ENCODE peak calls at places on chromosomes 5 and 9, in eight cellular contexts. W, L, U, D, P, F, S and I are unnamed samples.

GRCh38 chr9:137646341-137646740 is 27.5 kb downstream of the EHMT1 start:
- DNase-seq in L (no peak), D (no peak), W (no peak), F (no peak), U (no peak), S (no peak), P (no peak), I (no peak)

GRCh38 chr9:92140074-92140753 is 25.0 kb upstream of the SPTLC1 start:
- DNase-seq in L (no peak), P (peak; percentile 81), S (peak; percentile 90), F (peak; percentile 58), W (peak; percentile 58), U (peak; percentile 68), D (peak; percentile 71), I (peak; percentile 64)

GRCh38 chr5:143413964-143414669 is 10.6 kb upstream of the NR3C1 start:
- DNase-seq in D (no peak), F (no peak), W (no peak), P (no peak), S (no peak), U (no peak), L (no peak), I (no peak)

GRCh38 chr5:122295138-122295537 is 16.9 kb upstream of the SNCAIP start:
- DNase-seq in W (no peak), S (no peak), U (no peak), D (no peak), L (no peak), P (peak; percentile 29), F (no peak), I (no peak)

GRCh38 chr5:138844812-138845513 is 30.2 kb downstream of the LRRTM2 start:
- DNase-seq in W (no peak), F (no peak), S (no peak), L (peak; percentile 58), D (peak; percentile 84), P (peak; percentile 84), U (no peak), I (peak; percentile 41)

GRCh38 chr5:81188962-81189361 is 44.2 kb upstream of the CKMT2 start:
- DNase-seq in U (no peak), F (no peak), S (no peak), W (no peak), P (no peak), D (no peak), L (no peak), I (no peak)

GRCh38 chr9:92636627-92637026 is 33.3 kb downstream of the IPPK start:
- DNase-seq in L (no peak), F (no peak), D (no peak), W (no peak), P (no peak), S (no peak), U (no peak), I (no peak)

GRCh38 chr5:132298305-132298704 is 4.1 kb downstream of the SLC22A4 start:
- DNase-seq in P (no peak), D (peak; percentile 52), S (no peak), U (no peak), W (no peak), F (no peak), L (no peak), I (no peak)

GRCh38 chr9:3936520-3937235 is 363.2 kb downstream of the GLIS3 start:
- DNase-seq in S (no peak), F (peak; percentile 90), D (no peak), W (no peak), P (no peak), L (no peak), U (no peak), I (no peak)

GRCh38 chr5:115069087-115069968 is 100.4 kb downstream of the TRIM36 start:
- DNase-seq in W (peak; percentile 61), F (no peak), P (peak; percentile 66), S (peak; percentile 15), D (peak; percentile 53), L (peak; percentile 35), U (peak; percentile 19), I (peak; percentile 21)

GRCh38 chr5:24905123-24905522 is 260.3 kb upstream of the CDH10 start:
- DNase-seq in P (no peak), L (no peak), S (no peak), U (no peak), D (no peak), F (no peak), W (peak; percentile 31), I (peak; percentile 30)

GRCh38 chr9:92530893-92531292 is 4.9 kb downstream of the ECM2 start:
- DNase-seq in S (no peak), U (no peak), L (no peak), F (no peak), W (no peak), D (no peak), P (no peak), I (no peak)

GRCh38 chr5:31921852-31922305 is 252.2 kb downstream of the GOLPH3 start:
- DNase-seq in S (no peak), P (peak; percentile 97), U (no peak), D (peak; percentile 82), W (no peak), L (peak; percentile 72), F (no peak), I (peak; percentile 53)

GRCh38 chr5:140700177-140701144 is at the start of gene ZMAT2:
- DNase-seq in U (peak; percentile 98), F (peak; percentile 93), W (peak; percentile 98), L (peak; percentile 98), S (peak; percentile 72), D (peak; percentile 99), P (peak; percentile 99), I (peak; percentile 96)

GRCh38 chr9:91809581-91810285 is 140.3 kb downstream of the ROR2 start:
- DNase-seq in D (peak; percentile 72), L (no peak), U (no peak), F (no peak), P (peak; percentile 16), S (no peak), W (no peak), I (no peak)

GRCh38 chr5:139037732-139038131 is 160.4 kb downstream of the SIL1 start:
- DNase-seq in S (no peak), U (no peak), D (no peak), L (no peak), P (peak; percentile 21), F (no peak), W (no peak), I (no peak)

GRCh38 chr9:37030591-37030939 is 3.5 kb downstream of the PAX5 start:
- DNase-seq in S (no peak), U (no peak), F (no peak), D (no peak), W (no peak), P (peak; percentile 20), L (no peak), I (no peak)

GRCh38 chr5:66554211-66554610 is 42.0 kb upstream of the MAST4 start:
- DNase-seq in S (no peak), L (no peak), P (peak; percentile 78), W (no peak), U (no peak), D (peak; percentile 24), F (no peak), I (peak; percentile 21)